ENCODE peak calls at places on chromosome 22, in four cellular contexts. One of them, this sample, is unnamed.

GRCh38 chr22:43600265-43600664 is 188.5 kb downstream of the MPPED1 start:
- DNase-seq in endothelial cell: no peak
- DNase-seq in breast epithelium: no peak
- DNase-seq in fibroblast of pulmonary artery: no peak
- DNase-seq in this sample: no peak

GRCh38 chr22:44309137-44309536 is 3.6 kb downstream of the SHISAL1 start:
- DNase-seq in fibroblast of pulmonary artery: peak; percentile 91
- DNase-seq in endothelial cell: no peak
- DNase-seq in breast epithelium: no peak
- DNase-seq in this sample: no peak

GRCh38 chr22:23704062-23704461 is 13.2 kb downstream of the RGL4 start:
- DNase-seq in endothelial cell: no peak
- DNase-seq in fibroblast of pulmonary artery: no peak
- DNase-seq in breast epithelium: no peak
- DNase-seq in this sample: no peak

GRCh38 chr22:47304191-47304831 is 541.9 kb downstream of the TBC1D22A start:
- DNase-seq in endothelial cell: no peak
- DNase-seq in breast epithelium: no peak
- DNase-seq in fibroblast of pulmonary artery: no peak
- DNase-seq in this sample: no peak

GRCh38 chr22:38120359-38121110 is 10.1 kb upstream of the BAIAP2L2 start:
- DNase-seq in endothelial cell: no peak
- DNase-seq in fibroblast of pulmonary artery: no peak
- DNase-seq in breast epithelium: no peak
- DNase-seq in this sample: no peak

GRCh38 chr22:43114958-43115357 is 4.4 kb downstream of the BIK start:
- DNase-seq in endothelial cell: no peak
- DNase-seq in breast epithelium: peak; percentile 51
- DNase-seq in fibroblast of pulmonary artery: no peak
- DNase-seq in this sample: no peak

GRCh38 chr22:27310966-27311665 is 490.4 kb downstream of the MN1 start:
- DNase-seq in fibroblast of pulmonary artery: no peak
- DNase-seq in endothelial cell: no peak
- DNase-seq in breast epithelium: no peak
- DNase-seq in this sample: no peak

GRCh38 chr22:20002098-20002497 is 14.5 kb downstream of the ARVCF start:
- DNase-seq in endothelial cell: no peak
- DNase-seq in fibroblast of pulmonary artery: no peak
- DNase-seq in breast epithelium: no peak
- DNase-seq in this sample: no peak

GRCh38 chr22:38033522-38034277 is 23.5 kb upstream of the PICK1 start:
- DNase-seq in breast epithelium: no peak
- DNase-seq in fibroblast of pulmonary artery: no peak
- DNase-seq in endothelial cell: no peak
- DNase-seq in this sample: no peak

DNA sequence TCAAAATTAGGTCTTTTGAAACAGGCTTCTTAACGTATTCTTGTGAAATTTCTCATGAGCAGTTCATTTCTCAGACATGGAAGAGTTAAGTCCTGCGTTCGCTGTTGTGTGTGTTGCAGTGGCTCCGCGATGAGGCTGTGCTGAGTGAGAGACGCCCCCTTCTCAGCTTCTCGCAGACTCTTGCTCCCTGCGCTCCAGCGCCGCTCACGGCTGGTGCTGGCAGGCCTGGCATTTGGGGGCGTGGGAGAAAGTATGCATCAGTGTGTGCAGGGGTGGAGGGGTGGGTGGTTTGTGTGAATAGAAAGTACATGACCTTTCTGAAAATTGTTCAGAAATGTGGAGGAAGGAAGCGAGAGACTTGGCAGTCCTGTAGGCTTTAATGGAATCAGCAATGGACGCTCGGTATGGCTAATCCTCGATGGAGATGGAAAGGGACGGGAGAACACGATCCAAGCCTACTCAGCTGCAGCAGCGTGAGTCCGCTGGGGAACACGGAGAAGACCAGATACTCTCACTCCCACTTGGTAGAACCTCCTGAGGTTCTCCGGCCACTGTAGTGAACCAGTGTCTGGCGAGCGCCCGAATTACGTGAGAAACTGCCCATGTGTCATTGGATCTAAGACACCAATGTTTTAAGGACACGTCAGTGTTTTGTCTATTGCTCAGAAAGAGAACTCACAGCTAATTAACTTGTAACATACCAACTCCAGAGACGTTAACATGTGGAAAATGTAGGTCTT is 5.9 kb downstream of the TAB1 start:
- DNase-seq in endothelial cell: no peak
- DNase-seq in fibroblast of pulmonary artery: peak; percentile 75
- DNase-seq in breast epithelium: no peak
- DNase-seq in this sample: no peak
- TF ChIP-seq CTCF in endothelial cell: no peak
- TF ChIP-seq CTCF in fibroblast of pulmonary artery: peak; percentile 44
- TF ChIP-seq CTCF in breast epithelium: no peak
- TF ChIP-seq CTCF in this sample: no peak

DNA sequence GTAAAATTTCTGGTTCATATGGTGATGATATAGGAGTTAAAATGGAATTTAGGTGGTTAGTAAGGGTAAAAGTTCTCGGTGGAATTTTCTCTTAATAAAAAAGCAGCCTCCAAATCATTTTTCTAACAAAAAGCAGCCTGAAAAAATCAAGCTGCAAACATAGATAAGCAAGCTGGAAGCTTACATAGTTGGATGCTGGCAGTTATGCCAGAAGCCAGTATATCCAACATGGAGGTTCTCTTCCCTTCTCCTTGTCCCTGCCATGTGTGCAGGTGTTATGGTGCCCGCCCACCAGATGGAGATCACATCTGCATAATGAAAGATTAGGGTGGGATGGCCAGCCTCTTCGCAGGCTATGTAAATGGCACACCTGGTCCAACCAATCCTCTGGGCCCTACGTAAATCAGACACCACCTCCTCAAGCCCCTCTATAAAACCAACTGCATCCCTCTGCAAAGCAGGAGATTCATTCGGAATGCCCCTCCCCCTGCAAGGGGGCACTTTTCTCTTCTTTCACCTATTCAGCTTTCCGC is 22.4 kb downstream of the PIWIL3 start:
- DNase-seq in fibroblast of pulmonary artery: no peak
- DNase-seq in endothelial cell: no peak
- DNase-seq in breast epithelium: no peak
- DNase-seq in this sample: no peak
- TF ChIP-seq CTCF in fibroblast of pulmonary artery: no peak
- TF ChIP-seq CTCF in endothelial cell: no peak
- TF ChIP-seq CTCF in breast epithelium: no peak
- TF ChIP-seq CTCF in this sample: no peak

DNA sequence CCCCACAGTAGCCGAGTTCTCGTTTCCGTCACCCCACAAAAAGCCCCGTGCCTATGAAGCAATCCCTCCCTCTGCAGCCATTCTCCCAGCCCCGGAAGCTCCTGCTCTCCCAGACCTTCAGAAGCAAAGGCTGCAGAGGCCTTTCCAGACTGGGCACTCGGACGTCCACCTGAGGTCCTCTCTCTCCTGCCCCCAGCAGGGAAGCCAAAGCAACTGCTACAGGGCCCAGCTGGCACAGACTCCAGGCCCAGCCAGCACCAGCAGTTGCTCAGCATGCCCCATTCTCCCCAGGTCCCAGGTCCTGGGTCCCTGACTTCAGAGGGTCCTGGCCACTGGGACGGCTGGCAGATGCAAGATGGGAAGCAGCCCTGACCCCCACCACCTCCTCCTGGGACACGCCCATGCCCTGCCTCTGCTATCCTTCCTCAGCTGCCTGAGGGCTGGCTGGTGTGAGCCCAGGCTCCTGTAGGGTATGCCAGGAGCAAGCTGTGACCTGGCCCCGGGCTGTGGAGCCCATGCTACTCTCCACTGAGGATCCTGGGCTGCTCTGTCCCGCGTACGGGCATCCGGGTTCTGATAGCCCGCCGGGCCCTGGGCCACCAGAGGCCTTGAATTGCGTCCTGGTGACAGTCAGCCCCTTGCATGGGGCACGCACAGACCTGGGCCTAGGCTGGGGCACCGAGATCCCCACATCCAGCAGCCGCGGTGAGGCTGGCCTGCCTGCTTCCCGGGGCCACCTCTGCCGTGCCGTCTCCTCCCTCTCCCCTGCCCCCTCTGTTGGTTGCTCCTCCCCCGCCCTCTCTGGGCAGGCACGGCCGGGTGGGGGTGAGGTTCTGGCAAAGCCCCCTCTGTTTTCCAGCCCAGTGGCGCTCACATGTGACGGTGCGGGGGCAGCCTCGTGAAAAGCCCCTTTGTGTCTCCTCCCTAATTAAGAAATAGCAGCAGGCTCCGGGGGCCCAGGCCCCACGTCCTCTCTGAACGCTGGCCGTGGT is 1310.3 kb downstream of the BRD1 start:
- DNase-seq in breast epithelium: peak; percentile 37
- DNase-seq in endothelial cell: peak; percentile 39
- DNase-seq in fibroblast of pulmonary artery: no peak
- DNase-seq in this sample: no peak
- TF ChIP-seq CTCF in breast epithelium: no peak
- TF ChIP-seq CTCF in endothelial cell: no peak
- TF ChIP-seq CTCF in fibroblast of pulmonary artery: no peak
- TF ChIP-seq CTCF in this sample: no peak

DNA sequence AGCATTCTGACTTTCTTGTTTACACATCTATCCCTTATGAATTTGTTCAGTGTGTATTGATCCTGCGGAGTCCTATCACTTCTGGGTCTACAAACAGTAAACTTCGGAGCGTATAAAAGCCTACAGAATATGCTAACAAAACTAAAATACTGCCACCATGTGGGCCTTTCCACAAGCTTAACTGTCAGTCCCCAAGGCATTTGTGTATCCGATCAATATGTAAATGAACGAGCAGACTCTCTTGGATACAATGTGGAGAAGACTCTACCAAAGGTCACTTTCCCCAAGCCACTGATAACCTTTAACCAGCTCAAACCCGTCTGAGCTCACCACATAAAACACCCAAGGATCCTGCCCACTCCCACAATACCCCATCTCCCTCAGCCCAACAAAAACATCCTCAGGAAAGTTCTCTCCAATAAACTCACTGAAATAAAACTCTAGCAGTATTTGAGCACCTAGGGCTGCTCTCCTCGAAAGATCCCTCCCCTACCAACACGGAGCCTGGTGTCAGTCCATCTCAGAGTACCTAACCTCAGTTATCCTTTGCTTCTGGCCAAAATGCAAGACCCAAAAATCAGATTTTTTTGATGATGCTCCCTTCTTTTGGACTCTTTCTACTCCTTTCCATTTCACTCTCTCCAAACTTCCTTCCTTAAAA is 17.8 kb downstream of the ADA2 start:
- DNase-seq in fibroblast of pulmonary artery: peak; percentile 29
- DNase-seq in endothelial cell: no peak
- DNase-seq in breast epithelium: no peak
- DNase-seq in this sample: no peak
- TF ChIP-seq CTCF in fibroblast of pulmonary artery: peak; percentile 34
- TF ChIP-seq CTCF in endothelial cell: no peak
- TF ChIP-seq CTCF in breast epithelium: no peak
- TF ChIP-seq CTCF in this sample: no peak

GRCh38 chr22:46247443-46247975 is 2.6 kb downstream of the CDPF1 start:
- DNase-seq in endothelial cell: no peak
- DNase-seq in fibroblast of pulmonary artery: no peak
- DNase-seq in breast epithelium: no peak
- DNase-seq in this sample: no peak

GRCh38 chr22:46250783-46251125 is 661 bp upstream of the CDPF1 start:
- DNase-seq in breast epithelium: no peak
- DNase-seq in fibroblast of pulmonary artery: no peak
- DNase-seq in endothelial cell: no peak
- DNase-seq in this sample: no peak

GRCh38 chr22:46251816-46252380 is 1.8 kb upstream of the CDPF1 start:
- DNase-seq in fibroblast of pulmonary artery: no peak
- DNase-seq in endothelial cell: no peak
- DNase-seq in breast epithelium: no peak
- DNase-seq in this sample: no peak

GRCh38 chr22:46251266-46251665 is 1.2 kb upstream of the CDPF1 start:
- DNase-seq in fibroblast of pulmonary artery: no peak
- DNase-seq in breast epithelium: no peak
- DNase-seq in endothelial cell: no peak
- DNase-seq in this sample: no peak

GRCh38 chr22:46250035-46250782 is at the start of gene CDPF1:
- DNase-seq in endothelial cell: peak; percentile 91
- DNase-seq in breast epithelium: peak; percentile 80
- DNase-seq in fibroblast of pulmonary artery: peak; percentile 79
- DNase-seq in this sample: peak; percentile 77
- TF ChIP-seq CTCF in endothelial cell: no peak
- TF ChIP-seq CTCF in breast epithelium: no peak
- TF ChIP-seq CTCF in fibroblast of pulmonary artery: no peak
- TF ChIP-seq CTCF in this sample: no peak

DNA sequence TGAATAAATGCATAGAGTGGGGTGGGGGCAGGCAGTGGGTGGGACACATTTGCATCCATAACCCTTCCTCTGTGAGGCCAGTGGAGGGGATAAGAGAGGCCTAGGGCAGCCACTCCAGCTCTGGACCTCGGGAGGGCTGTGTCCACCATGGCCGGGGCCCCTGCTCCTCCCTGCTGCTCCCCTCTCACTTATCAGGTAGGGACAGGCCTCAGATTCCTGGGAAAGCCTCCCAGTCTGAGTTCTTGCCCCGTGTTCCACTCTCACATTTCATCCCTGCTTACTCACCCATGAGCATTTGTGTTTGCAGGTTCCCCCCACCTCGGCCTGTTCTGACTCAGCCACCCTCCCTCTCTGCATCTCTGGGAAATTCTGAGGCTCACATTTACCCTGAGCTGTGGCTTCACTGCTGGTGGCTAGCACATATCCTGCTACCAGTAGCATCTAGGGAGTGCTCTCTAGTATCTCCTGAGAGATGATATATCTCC is 128.7 kb upstream of the TOP3B start:
- DNase-seq in breast epithelium: no peak
- DNase-seq in fibroblast of pulmonary artery: peak; percentile 66
- DNase-seq in endothelial cell: no peak
- DNase-seq in this sample: no peak
- TF ChIP-seq CTCF in breast epithelium: no peak
- TF ChIP-seq CTCF in fibroblast of pulmonary artery: no peak
- TF ChIP-seq CTCF in endothelial cell: no peak
- TF ChIP-seq CTCF in this sample: no peak

GRCh38 chr22:41521166-41521565 is 23.1 kb downstream of the POLR3H start:
- DNase-seq in endothelial cell: no peak
- DNase-seq in breast epithelium: no peak
- DNase-seq in fibroblast of pulmonary artery: no peak
- DNase-seq in this sample: no peak

GRCh38 chr22:41517172-41518047 is 26.9 kb downstream of the POLR3H start:
- DNase-seq in endothelial cell: peak; percentile 80
- DNase-seq in breast epithelium: peak; percentile 75
- DNase-seq in fibroblast of pulmonary artery: peak; percentile 70
- DNase-seq in this sample: no peak

GRCh38 chr22:41513391-41513790 is 30.9 kb downstream of the POLR3H start:
- DNase-seq in endothelial cell: no peak
- DNase-seq in breast epithelium: no peak
- DNase-seq in fibroblast of pulmonary artery: no peak
- DNase-seq in this sample: no peak

GRCh38 chr22:41516462-41516861 is 27.8 kb downstream of the POLR3H start:
- DNase-seq in fibroblast of pulmonary artery: no peak
- DNase-seq in endothelial cell: no peak
- DNase-seq in breast epithelium: no peak
- DNase-seq in this sample: no peak

GRCh38 chr22:41518048-41518347 is 26.3 kb downstream of the POLR3H start:
- DNase-seq in fibroblast of pulmonary artery: no peak
- DNase-seq in endothelial cell: no peak
- DNase-seq in breast epithelium: no peak
- DNase-seq in this sample: no peak
- TF ChIP-seq CTCF in fibroblast of pulmonary artery: no peak
- TF ChIP-seq CTCF in endothelial cell: no peak
- TF ChIP-seq CTCF in breast epithelium: no peak
- TF ChIP-seq CTCF in this sample: peak; percentile 46